ENCODE peak calls at places on chromosomes 6 and 20, in six cellular contexts. J, U, E, M, Y and V are unnamed samples.
A peak's percentile ranks its signal among the peaks of the same experiment; 100 is the strongest.

GRCh38 chr6:169891846-169892245 is 140.4 kb downstream of the ERMARD start:
- ATAC-seq in J (no peak), U (no peak), E (no peak), M (no peak), Y (no peak), V (no peak)

GRCh38 chr6:105645958-105646357 is 243.1 kb upstream of the PREP start:
- ATAC-seq in J (no peak), U (no peak), E (peak; percentile 43), M (no peak), Y (no peak), V (no peak)

GRCh38 chr6:149064026-149065017 is 253.2 kb upstream of the TAB2 start:
- ATAC-seq in J (no peak), U (no peak), E (no peak), M (no peak), Y (no peak), V (no peak)

GRCh38 chr6:15062311-15063252 is 183.3 kb upstream of the JARID2 start:
- ATAC-seq in J (no peak), U (peak; percentile 24), E (no peak), M (peak; percentile 78), Y (no peak), V (no peak)

GRCh38 chr6:37304766-37305165 is 46.8 kb upstream of the TMEM217 start:
- ATAC-seq in J (no peak), U (no peak), E (no peak), M (no peak), Y (no peak), V (no peak)

GRCh38 chr20:31868853-31869672 is 1.3 kb downstream of the DUSP15 start:
- ATAC-seq in J (peak; percentile 32), U (no peak), E (peak; percentile 5), M (peak; percentile 10), Y (peak; percentile 7), V (no peak)

GRCh38 chr20:59120919-59121318 is 42.7 kb upstream of the ZNF831 start:
- ATAC-seq in J (no peak), U (no peak), E (no peak), M (no peak), Y (no peak), V (no peak)

GRCh38 chr6:134640975-134641429 is 308.9 kb downstream of the ALDH8A1 start:
- ATAC-seq in J (peak; percentile 96), U (peak; percentile 96), E (peak; percentile 90), M (peak; percentile 95), Y (peak; percentile 89), V (peak; percentile 84)

GRCh38 chr6:5082487-5083306 is 2.4 kb upstream of the PPP1R3G start:
- ATAC-seq in J (peak; percentile 88), U (no peak), E (no peak), M (peak; percentile 35), Y (peak; percentile 55), V (no peak)

GRCh38 chr6:154247119-154247814 is 109.3 kb downstream of the IPCEF1 start:
- ATAC-seq in J (no peak), U (no peak), E (peak; percentile 59), M (no peak), Y (no peak), V (no peak)

GRCh38 chr6:148192310-148192709 is 150.3 kb upstream of the SASH1 start:
- ATAC-seq in J (no peak), U (peak; percentile 87), E (no peak), M (no peak), Y (no peak), V (peak; percentile 73)

GRCh38 chr6:143396497-143397228 is 53.8 kb downstream of the ADAT2 start:
- ATAC-seq in J (peak; percentile 79), U (peak; percentile 7), E (no peak), M (peak; percentile 47), Y (peak; percentile 37), V (no peak)

GRCh38 chr6:11785449-11785951 is 6.9 kb upstream of the ADTRP start:
- ATAC-seq in J (no peak), U (no peak), E (peak; percentile 85), M (peak; percentile 53), Y (peak; percentile 43), V (no peak)

GRCh38 chr20:57440678-57441509 is 49.7 kb downstream of the RBM38 start:
- ATAC-seq in J (peak; percentile 74), U (peak; percentile 78), E (no peak), M (no peak), Y (peak; percentile 64), V (peak; percentile 82)

GRCh38 chr20:63133481-63134091 is 82.3 kb downstream of the YTHDF1 start:
- ATAC-seq in J (peak; percentile 20), U (no peak), E (no peak), M (no peak), Y (peak; percentile 32), V (no peak)

GRCh38 chr6:37882292-37882691 is 62.8 kb downstream of the ZFAND3 start:
- ATAC-seq in J (peak; percentile 59), U (no peak), E (no peak), M (no peak), Y (peak; percentile 66), V (no peak)

GRCh38 chr6:137678451-137678850 is 184.3 kb upstream of the OLIG3 start:
- ATAC-seq in J (no peak), U (no peak), E (peak; percentile 67), M (no peak), Y (no peak), V (no peak)

GRCh38 chr6:120031837-120032236 is 682.3 kb upstream of the MAN1A1 start:
- ATAC-seq in J (peak; percentile 94), U (no peak), E (no peak), M (no peak), Y (no peak), V (no peak)

GRCh38 chr20:53957421-53958172 is 112.8 kb downstream of the BCAS1 start:
- ATAC-seq in J (no peak), U (peak; percentile 34), E (peak; percentile 31), M (peak; percentile 74), Y (peak; percentile 53), V (no peak)

GRCh38 chr20:38935967-38936407 is 9.8 kb downstream of the FAM83D start:
- ATAC-seq in J (peak; percentile 32), U (no peak), E (no peak), M (peak; percentile 17), Y (no peak), V (no peak)

GRCh38 chr6:39452306-39452705 is 129.8 kb upstream of the KCNK16 start:
- ATAC-seq in J (no peak), U (no peak), E (peak; percentile 91), M (no peak), Y (no peak), V (no peak)

GRCh38 chr6:42171813-42172595 is 1.2 kb upstream of the GUCA1A start:
- ATAC-seq in J (no peak), U (no peak), E (no peak), M (no peak), Y (no peak), V (no peak)

GRCh38 chr20:57701090-57701489 is 8.7 kb downstream of the PMEPA1 start:
- ATAC-seq in J (no peak), U (no peak), E (no peak), M (no peak), Y (no peak), V (no peak)

GRCh38 chr6:165774903-165775608 is 112.0 kb upstream of the PDE10A start:
- ATAC-seq in J (peak; percentile 43), U (peak; percentile 82), E (peak; percentile 81), M (no peak), Y (peak; percentile 35), V (peak; percentile 61)

GRCh38 chr20:10674684-10675455 is 1.1 kb upstream of the JAG1 start:
- ATAC-seq in J (peak; percentile 74), U (peak; percentile 77), E (peak; percentile 53), M (peak; percentile 82), Y (peak; percentile 76), V (peak; percentile 60)

GRCh38 chr6:10891960-10892359 is 5.1 kb downstream of the SYCP2L start:
- ATAC-seq in J (no peak), U (no peak), E (no peak), M (no peak), Y (no peak), V (no peak)

GRCh38 chr6:1316482-1317220 is 4.8 kb downstream of the FOXQ1 start:
- ATAC-seq in J (peak; percentile 40), U (no peak), E (no peak), M (no peak), Y (peak; percentile 37), V (no peak)

GRCh38 chr20:49814057-49814675 is 1.5 kb downstream of the SLC9A8 start:
- ATAC-seq in J (no peak), U (no peak), E (no peak), M (no peak), Y (no peak), V (no peak)

GRCh38 chr6:148348335-148348734 is 5.7 kb downstream of the SASH1 start:
- ATAC-seq in J (no peak), U (peak; percentile 5), E (no peak), M (no peak), Y (no peak), V (no peak)

GRCh38 chr20:53623127-53623453 is 29.5 kb upstream of the ZNF217 start:
- ATAC-seq in J (peak; percentile 58), U (no peak), E (no peak), M (no peak), Y (no peak), V (no peak)

GRCh38 chr6:70456725-70457124 is 43.4 kb downstream of the FAM135A start:
- ATAC-seq in J (no peak), U (no peak), E (no peak), M (no peak), Y (no peak), V (no peak)

DNA sequence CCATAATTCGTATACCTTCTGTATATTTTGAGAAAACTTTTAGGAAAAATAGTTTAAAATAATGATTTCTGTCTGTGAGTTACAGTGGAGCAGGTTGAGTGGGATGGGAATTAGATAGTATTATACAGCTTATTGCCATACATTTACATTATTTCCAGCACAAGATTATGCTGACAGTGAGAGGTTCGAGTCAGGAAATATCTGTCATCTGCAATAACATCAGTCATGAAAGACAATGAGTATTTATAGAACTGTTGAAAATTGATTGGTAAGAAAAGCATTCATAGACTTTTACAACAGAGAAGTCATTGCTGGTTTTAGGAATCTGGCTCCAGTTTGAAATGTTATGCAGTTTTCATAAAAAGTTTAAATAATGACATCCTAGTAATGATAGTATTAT is 45.9 kb downstream of the FAM135A start:
- ATAC-seq in J (no peak), U (no peak), E (no peak), M (no peak), Y (no peak), V (no peak)
- TF ChIP-seq EP300 in J (no peak), U (no peak), E (no peak), M (no peak), Y (no peak), V (no peak)

GRCh38 chr6:131572686-131573415 is at the start of gene ARG1:
- ATAC-seq in J (no peak), U (no peak), E (no peak), M (peak; percentile 74), Y (no peak), V (no peak)
- TF ChIP-seq POLR2A in J (no peak), U (no peak), E (no peak), M (no peak), Y (no peak), V (no peak)

DNA sequence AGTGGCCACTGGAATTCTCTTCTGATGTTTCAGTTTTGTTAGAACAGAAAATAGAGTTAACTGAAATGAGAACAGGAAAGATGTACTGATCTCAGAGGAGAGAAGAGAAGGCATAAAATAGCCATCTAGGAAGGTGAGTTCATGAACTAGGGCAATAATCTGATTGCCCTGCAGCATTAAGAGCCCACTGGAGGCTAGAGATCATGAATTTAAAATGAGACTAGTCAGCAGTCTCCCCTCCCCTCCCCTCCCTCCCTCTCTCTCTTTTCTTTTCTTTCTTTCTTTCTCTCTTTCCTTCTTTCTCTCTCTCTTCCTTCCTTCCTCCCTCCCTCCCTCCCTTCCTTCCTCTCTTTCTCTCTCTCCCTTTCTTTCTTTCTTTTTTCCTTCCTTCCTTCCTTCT is 28.9 kb downstream of the GPRC6A start:
- ATAC-seq in J (no peak), U (no peak), E (no peak), M (no peak), Y (no peak), V (no peak)
- TF ChIP-seq EP300 in J (no peak), U (no peak), E (no peak), M (no peak), Y (no peak), V (no peak)

GRCh38 chr6:24720604-24721460 is 1.9 kb upstream of the C6orf62 start:
- ATAC-seq in J (peak; percentile 96), U (peak; percentile 95), E (peak; percentile 89), M (peak; percentile 88), Y (peak; percentile 96), V (peak; percentile 96)
- TF ChIP-seq POLR2A in J (peak; percentile 98), U (peak; percentile 99), E (peak; percentile 73), M (peak; percentile 99), Y (peak; percentile 91), V (peak; percentile 98)